ENCODE peak calls at places on chromosomes 6 and 20, in eight cellular contexts. One of them, this sample, is unnamed. For H3K27me3, the result is how much of the 10 kb centered on the place peaks cover.

GRCh38 chr6:121879149-121879548 is 443.7 kb downstream of the GJA1 start:
- DNase-seq in thyroid gland: no peak
- DNase-seq in left lung: no peak
- DNase-seq in IMR-90: peak
- DNase-seq in tibial nerve: no peak
- DNase-seq in colonic mucosa: no peak
- DNase-seq in left ventricle myocardium inferior: no peak
- DNase-seq in heart left ventricle: no peak
- DNase-seq in this sample: no peak

GRCh38 chr6:34030831-34031566 is 114.9 kb downstream of the GRM4 start:
- DNase-seq in thyroid gland: no peak
- DNase-seq in left lung: no peak
- DNase-seq in IMR-90: no peak
- DNase-seq in tibial nerve: no peak
- DNase-seq in colonic mucosa: no peak
- DNase-seq in left ventricle myocardium inferior: no peak
- DNase-seq in heart left ventricle: no peak
- DNase-seq in this sample: no peak

GRCh38 chr6:16146028-16146427 is 17.1 kb downstream of the MYLIP start:
- DNase-seq in thyroid gland: peak
- DNase-seq in left lung: no peak
- DNase-seq in IMR-90: no peak
- DNase-seq in tibial nerve: no peak
- DNase-seq in colonic mucosa: no peak
- DNase-seq in left ventricle myocardium inferior: no peak
- DNase-seq in heart left ventricle: no peak
- DNase-seq in this sample: no peak

GRCh38 chr6:90458353-90459224 is 128.3 kb downstream of the MAP3K7 start:
- DNase-seq in thyroid gland: peak
- DNase-seq in left lung: no peak
- DNase-seq in IMR-90: no peak
- DNase-seq in tibial nerve: no peak
- DNase-seq in colonic mucosa: no peak
- DNase-seq in left ventricle myocardium inferior: no peak
- DNase-seq in heart left ventricle: peak
- DNase-seq in this sample: peak

GRCh38 chr6:27126815-27127537 is 120.5 kb upstream of the PRSS16 start:
- DNase-seq in thyroid gland: peak
- DNase-seq in left lung: peak
- DNase-seq in IMR-90: peak
- DNase-seq in tibial nerve: peak
- DNase-seq in colonic mucosa: peak
- DNase-seq in left ventricle myocardium inferior: peak
- DNase-seq in heart left ventricle: peak
- DNase-seq in this sample: peak

GRCh38 chr6:167589615-167589940 is 237.1 kb upstream of the AFDN start:
- DNase-seq in thyroid gland: no peak
- DNase-seq in left lung: no peak
- DNase-seq in IMR-90: no peak
- DNase-seq in tibial nerve: no peak
- DNase-seq in colonic mucosa: peak
- DNase-seq in left ventricle myocardium inferior: no peak
- DNase-seq in heart left ventricle: no peak
- DNase-seq in this sample: no peak

GRCh38 chr6:47161176-47161687 is 119.1 kb upstream of the ADGRF1 start:
- DNase-seq in thyroid gland: no peak
- DNase-seq in left lung: no peak
- DNase-seq in IMR-90: peak
- DNase-seq in tibial nerve: no peak
- DNase-seq in colonic mucosa: peak
- DNase-seq in left ventricle myocardium inferior: no peak
- DNase-seq in heart left ventricle: no peak
- DNase-seq in this sample: no peak

GRCh38 chr6:24752917-24753486 is 21.7 kb upstream of the GMNN start:
- DNase-seq in thyroid gland: no peak
- DNase-seq in left lung: no peak
- DNase-seq in IMR-90: no peak
- DNase-seq in tibial nerve: no peak
- DNase-seq in colonic mucosa: no peak
- DNase-seq in left ventricle myocardium inferior: no peak
- DNase-seq in heart left ventricle: no peak
- DNase-seq in this sample: no peak

GRCh38 chr6:14700202-14700601 is 545.7 kb upstream of the JARID2 start:
- DNase-seq in thyroid gland: no peak
- DNase-seq in left lung: no peak
- DNase-seq in IMR-90: no peak
- DNase-seq in tibial nerve: no peak
- DNase-seq in colonic mucosa: no peak
- DNase-seq in left ventricle myocardium inferior: no peak
- DNase-seq in heart left ventricle: no peak
- DNase-seq in this sample: no peak

GRCh38 chr20:16098890-16099639 is 474.2 kb downstream of the KIF16B start:
- DNase-seq in thyroid gland: no peak
- DNase-seq in left lung: no peak
- DNase-seq in IMR-90: no peak
- DNase-seq in tibial nerve: peak
- DNase-seq in colonic mucosa: no peak
- DNase-seq in left ventricle myocardium inferior: no peak
- DNase-seq in heart left ventricle: no peak
- DNase-seq in this sample: no peak

GRCh38 chr6:122995930-122996796 is at the start of gene CLVS2:
- DNase-seq in thyroid gland: no peak
- DNase-seq in left lung: no peak
- DNase-seq in IMR-90: no peak
- DNase-seq in tibial nerve: no peak
- DNase-seq in colonic mucosa: no peak
- DNase-seq in left ventricle myocardium inferior: no peak
- DNase-seq in heart left ventricle: no peak
- DNase-seq in this sample: no peak

GRCh38 chr6:105109955-105110650 is 69.7 kb downstream of the POPDC3 start:
- DNase-seq in thyroid gland: no peak
- DNase-seq in left lung: no peak
- DNase-seq in IMR-90: no peak
- DNase-seq in tibial nerve: no peak
- DNase-seq in colonic mucosa: no peak
- DNase-seq in left ventricle myocardium inferior: no peak
- DNase-seq in heart left ventricle: no peak
- DNase-seq in this sample: no peak

GRCh38 chr20:45783656-45784294 is 7.9 kb downstream of the WFDC3 start:
- DNase-seq in thyroid gland: peak
- DNase-seq in left lung: no peak
- DNase-seq in IMR-90: no peak
- DNase-seq in tibial nerve: no peak
- DNase-seq in colonic mucosa: peak
- DNase-seq in left ventricle myocardium inferior: peak
- DNase-seq in heart left ventricle: peak
- DNase-seq in this sample: no peak

GRCh38 chr6:56279346-56280080 is 32.1 kb upstream of the COL21A1 start:
- DNase-seq in thyroid gland: no peak
- DNase-seq in left lung: no peak
- DNase-seq in IMR-90: no peak
- DNase-seq in tibial nerve: no peak
- DNase-seq in colonic mucosa: no peak
- DNase-seq in left ventricle myocardium inferior: no peak
- DNase-seq in heart left ventricle: no peak
- DNase-seq in this sample: no peak

GRCh38 chr6:163707385-163708355 is 293.2 kb downstream of the QKI start:
- DNase-seq in thyroid gland: no peak
- DNase-seq in left lung: no peak
- DNase-seq in IMR-90: no peak
- DNase-seq in tibial nerve: no peak
- DNase-seq in colonic mucosa: no peak
- DNase-seq in left ventricle myocardium inferior: no peak
- DNase-seq in heart left ventricle: no peak
- DNase-seq in this sample: no peak
- TF ChIP-seq CTCF in thyroid gland: no peak
- TF ChIP-seq CTCF in left lung: no peak
- TF ChIP-seq CTCF in IMR-90: no peak
- TF ChIP-seq CTCF in tibial nerve: no peak
- TF ChIP-seq CTCF in colonic mucosa: no peak
- TF ChIP-seq CTCF in left ventricle myocardium inferior: no peak
- TF ChIP-seq CTCF in heart left ventricle: no peak
- TF ChIP-seq CTCF in this sample: no peak

GRCh38 chr20:5864428-5864827 is 85.9 kb downstream of the TRMT6 start:
- DNase-seq in thyroid gland: no peak
- DNase-seq in left lung: no peak
- DNase-seq in IMR-90: no peak
- DNase-seq in tibial nerve: no peak
- DNase-seq in colonic mucosa: no peak
- DNase-seq in left ventricle myocardium inferior: no peak
- DNase-seq in heart left ventricle: no peak
- DNase-seq in this sample: no peak

GRCh38 chr20:5864873-5865582 is 85.3 kb downstream of the TRMT6 start:
- DNase-seq in thyroid gland: no peak
- DNase-seq in left lung: no peak
- DNase-seq in IMR-90: peak
- DNase-seq in tibial nerve: no peak
- DNase-seq in colonic mucosa: no peak
- DNase-seq in left ventricle myocardium inferior: no peak
- DNase-seq in heart left ventricle: no peak
- DNase-seq in this sample: no peak

GRCh38 chr20:5865604-5866003 is 84.7 kb downstream of the TRMT6 start:
- DNase-seq in thyroid gland: no peak
- DNase-seq in left lung: no peak
- DNase-seq in IMR-90: no peak
- DNase-seq in tibial nerve: no peak
- DNase-seq in colonic mucosa: no peak
- DNase-seq in left ventricle myocardium inferior: no peak
- DNase-seq in heart left ventricle: no peak
- DNase-seq in this sample: no peak

GRCh38 chr20:5862703-5863039 is 87.7 kb downstream of the TRMT6 start:
- DNase-seq in thyroid gland: no peak
- DNase-seq in left lung: no peak
- DNase-seq in IMR-90: no peak
- DNase-seq in tibial nerve: no peak
- DNase-seq in colonic mucosa: no peak
- DNase-seq in left ventricle myocardium inferior: no peak
- DNase-seq in heart left ventricle: no peak
- DNase-seq in this sample: no peak

DNA sequence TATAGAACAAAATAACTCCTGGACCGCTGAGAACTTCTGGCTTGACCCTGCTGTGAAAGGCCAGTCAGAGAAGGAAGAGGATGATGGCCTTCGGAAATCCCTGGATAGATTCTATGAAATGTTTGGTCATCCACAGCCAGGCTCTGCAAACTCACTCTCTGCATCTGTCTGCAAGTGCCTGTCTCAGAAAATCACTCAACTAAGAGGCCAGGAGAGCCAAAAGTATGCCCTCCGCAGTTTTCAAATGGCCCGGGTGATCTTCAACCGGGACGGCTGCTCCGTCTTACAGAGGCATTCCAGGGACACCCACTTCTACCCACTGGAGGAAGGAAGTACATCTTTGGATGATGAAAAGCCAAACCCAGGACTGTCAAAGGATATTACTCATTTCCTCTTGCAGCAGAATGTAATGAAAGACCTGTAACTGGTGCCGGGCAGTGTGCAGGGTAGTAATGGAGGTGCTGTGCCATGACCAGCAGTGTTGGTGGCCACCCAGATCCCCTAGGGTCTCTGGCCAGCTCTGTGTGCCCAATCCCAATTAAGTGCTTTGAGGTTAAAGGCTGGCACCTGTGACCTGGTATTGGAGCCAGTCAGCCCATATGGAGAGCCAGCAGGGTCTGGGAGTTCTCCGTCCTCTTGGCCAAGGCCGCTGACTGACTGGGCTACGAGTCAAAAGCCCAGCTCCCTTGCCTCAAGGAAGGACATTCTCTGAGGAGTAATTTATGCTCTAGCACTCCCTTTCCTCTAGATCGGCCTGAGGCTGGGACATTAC is 87.1 kb downstream of the TRMT6 start:
- DNase-seq in thyroid gland: no peak
- DNase-seq in left lung: no peak
- DNase-seq in IMR-90: peak
- DNase-seq in tibial nerve: no peak
- DNase-seq in colonic mucosa: no peak
- DNase-seq in left ventricle myocardium inferior: peak
- DNase-seq in heart left ventricle: no peak
- DNase-seq in this sample: no peak
- H3K27me3 ChIP-seq in thyroid gland: under half
- H3K27me3 ChIP-seq in left lung: under half
- H3K27me3 ChIP-seq in IMR-90: under half
- H3K27me3 ChIP-seq in tibial nerve: under half
- H3K27me3 ChIP-seq in colonic mucosa: under half
- H3K27me3 ChIP-seq in left ventricle myocardium inferior: under half
- H3K27me3 ChIP-seq in heart left ventricle: under half
- H3K27me3 ChIP-seq in this sample: under half

DNA sequence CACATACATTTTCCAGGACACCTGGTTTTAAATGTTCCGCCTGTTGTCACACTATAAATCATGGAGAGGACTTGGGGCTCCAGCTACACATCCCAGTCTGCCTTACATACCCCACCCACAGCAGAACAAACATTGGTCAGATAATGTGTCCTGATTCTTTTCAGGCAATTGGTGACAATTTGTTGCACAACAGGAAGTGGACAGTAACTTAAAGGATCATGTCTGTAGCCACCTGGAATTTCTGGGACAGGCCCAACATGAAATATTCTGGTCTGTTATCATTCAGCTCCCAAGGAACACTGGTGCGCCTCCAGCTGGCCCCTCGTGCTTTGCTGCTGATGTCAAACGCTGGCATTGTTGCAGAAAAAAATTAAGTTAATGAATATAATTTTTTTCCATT is 117.2 kb downstream of the SOBP start:
- DNase-seq in thyroid gland: no peak
- DNase-seq in left lung: no peak
- DNase-seq in IMR-90: no peak
- DNase-seq in tibial nerve: no peak
- DNase-seq in colonic mucosa: no peak
- DNase-seq in left ventricle myocardium inferior: peak
- DNase-seq in heart left ventricle: peak
- DNase-seq in this sample: no peak
- TF ChIP-seq CTCF in thyroid gland: no peak
- TF ChIP-seq CTCF in left lung: no peak
- TF ChIP-seq CTCF in IMR-90: no peak
- TF ChIP-seq CTCF in tibial nerve: no peak
- TF ChIP-seq CTCF in colonic mucosa: no peak
- TF ChIP-seq CTCF in left ventricle myocardium inferior: peak
- TF ChIP-seq CTCF in heart left ventricle: peak
- TF ChIP-seq CTCF in this sample: no peak

DNA sequence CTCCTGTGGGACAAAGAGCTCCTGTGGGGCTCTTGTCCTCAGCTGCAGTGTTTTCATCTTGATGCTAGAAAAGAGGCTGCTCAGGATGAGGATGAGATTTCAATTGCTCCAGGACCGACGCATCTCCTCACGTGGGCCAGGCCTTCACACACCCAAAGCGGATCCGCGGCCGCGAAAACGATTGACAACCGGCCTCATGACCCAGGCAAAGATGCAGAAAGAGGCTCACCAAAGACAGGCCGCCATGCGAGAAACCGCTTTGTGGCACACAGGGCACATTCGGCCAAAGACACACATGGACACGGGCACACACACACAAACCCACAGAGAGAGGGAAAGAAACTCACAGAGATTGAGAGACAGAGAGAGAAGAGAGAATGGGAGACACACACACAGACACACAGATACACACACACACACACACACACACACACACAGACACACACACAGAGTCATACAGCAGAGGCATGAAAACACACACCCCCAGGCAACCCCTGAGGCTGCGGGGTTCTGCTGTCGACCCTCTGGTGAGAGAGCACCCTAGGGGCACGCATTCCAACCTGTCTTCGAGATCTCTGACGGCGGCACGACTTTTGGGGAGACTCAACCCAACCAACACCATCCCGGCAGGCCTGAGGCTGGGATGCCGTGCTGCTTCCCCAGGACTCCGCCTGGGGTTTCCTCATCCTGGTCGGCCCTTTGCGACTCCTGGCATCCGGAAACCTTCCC is 168.5 kb upstream of the ZNF337 start:
- DNase-seq in thyroid gland: no peak
- DNase-seq in left lung: no peak
- DNase-seq in IMR-90: no peak
- DNase-seq in tibial nerve: no peak
- DNase-seq in colonic mucosa: no peak
- DNase-seq in left ventricle myocardium inferior: no peak
- DNase-seq in heart left ventricle: no peak
- DNase-seq in this sample: no peak
- H3K27me3 ChIP-seq in thyroid gland: under half
- H3K27me3 ChIP-seq in left lung: under half
- H3K27me3 ChIP-seq in IMR-90: under half
- H3K27me3 ChIP-seq in tibial nerve: under half
- H3K27me3 ChIP-seq in colonic mucosa: under half
- H3K27me3 ChIP-seq in left ventricle myocardium inferior: under half
- H3K27me3 ChIP-seq in heart left ventricle: under half
- H3K27me3 ChIP-seq in this sample: under half

This sample was measured in CD8-positive, alpha-beta T cell.